ENCODE peak calls at places on chromosomes 6 and 20, in five cellular contexts. One of them, this sample, is unnamed.

GRCh38 chr6:83893024-83893423 is 33.5 kb downstream of the CYB5R4 start:
- DNase-seq in Panc1: no peak
- DNase-seq in SK-N-SH: no peak
- DNase-seq in HepG2: no peak
- DNase-seq in suprapubic skin: no peak
- DNase-seq in this sample: no peak

GRCh38 chr20:57866250-57867106 is 156.7 kb upstream of the PMEPA1 start:
- DNase-seq in Panc1: no peak
- DNase-seq in SK-N-SH: no peak
- DNase-seq in HepG2: no peak
- DNase-seq in suprapubic skin: no peak
- DNase-seq in this sample: no peak

GRCh38 chr6:158518196-158519127 is 41.4 kb upstream of the TMEM181 start:
- DNase-seq in Panc1: peak; percentile 76
- DNase-seq in SK-N-SH: peak; percentile 83
- DNase-seq in HepG2: peak; percentile 55
- DNase-seq in suprapubic skin: no peak
- DNase-seq in this sample: no peak

GRCh38 chr6:110255356-110255755 is 75.1 kb downstream of the CDC40 start:
- DNase-seq in Panc1: no peak
- DNase-seq in SK-N-SH: no peak
- DNase-seq in HepG2: no peak
- DNase-seq in suprapubic skin: no peak
- DNase-seq in this sample: no peak

GRCh38 chr6:166203003-166203640 is 35.5 kb upstream of the TBXT start:
- DNase-seq in Panc1: no peak
- DNase-seq in SK-N-SH: no peak
- DNase-seq in HepG2: no peak
- DNase-seq in suprapubic skin: no peak
- DNase-seq in this sample: no peak

GRCh38 chr6:89734526-89734925 is 85.1 kb downstream of the MDN1 start:
- DNase-seq in Panc1: no peak
- DNase-seq in SK-N-SH: no peak
- DNase-seq in HepG2: no peak
- DNase-seq in suprapubic skin: no peak
- DNase-seq in this sample: no peak

GRCh38 chr6:26659042-26659359 is 545 bp downstream of the ZNF322 start:
- DNase-seq in Panc1: peak; percentile 1
- DNase-seq in SK-N-SH: no peak
- DNase-seq in HepG2: no peak
- DNase-seq in suprapubic skin: no peak
- DNase-seq in this sample: no peak

GRCh38 chr6:136306466-136306865 is 16.8 kb upstream of the BCLAF1 start:
- DNase-seq in Panc1: no peak
- DNase-seq in SK-N-SH: no peak
- DNase-seq in HepG2: no peak
- DNase-seq in suprapubic skin: no peak
- DNase-seq in this sample: no peak

GRCh38 chr6:90411292-90411781 is 114.7 kb upstream of the BACH2 start:
- DNase-seq in Panc1: no peak
- DNase-seq in SK-N-SH: no peak
- DNase-seq in HepG2: no peak
- DNase-seq in suprapubic skin: no peak
- DNase-seq in this sample: no peak

GRCh38 chr20:23672158-23672557 is 16.7 kb downstream of the CST4 start:
- DNase-seq in Panc1: no peak
- DNase-seq in SK-N-SH: no peak
- DNase-seq in HepG2: no peak
- DNase-seq in suprapubic skin: no peak
- DNase-seq in this sample: no peak

GRCh38 chr6:41464481-41464880 is 81.7 kb upstream of the FOXP4 start:
- DNase-seq in Panc1: no peak
- DNase-seq in SK-N-SH: no peak
- DNase-seq in HepG2: no peak
- DNase-seq in suprapubic skin: no peak
- DNase-seq in this sample: no peak

GRCh38 chr6:125974214-125974866 is 12.0 kb upstream of the TRMT11 start:
- DNase-seq in Panc1: no peak
- DNase-seq in SK-N-SH: peak; percentile 34
- DNase-seq in HepG2: peak; percentile 56
- DNase-seq in suprapubic skin: no peak
- DNase-seq in this sample: no peak

GRCh38 chr20:53844259-53844658 is 226.1 kb downstream of the BCAS1 start:
- DNase-seq in Panc1: no peak
- DNase-seq in SK-N-SH: no peak
- DNase-seq in HepG2: no peak
- DNase-seq in suprapubic skin: no peak
- DNase-seq in this sample: no peak

GRCh38 chr6:294656-295565 is 2.6 kb downstream of the DUSP22 start:
- DNase-seq in Panc1: no peak
- DNase-seq in SK-N-SH: no peak
- DNase-seq in HepG2: no peak
- DNase-seq in suprapubic skin: peak; percentile 49
- DNase-seq in this sample: no peak

GRCh38 chr6:39086294-39086693 is 28.7 kb downstream of the SAYSD1 start:
- DNase-seq in Panc1: no peak
- DNase-seq in SK-N-SH: no peak
- DNase-seq in HepG2: no peak
- DNase-seq in suprapubic skin: no peak
- DNase-seq in this sample: no peak

GRCh38 chr6:124203106-124203811 is 399.6 kb downstream of the NKAIN2 start:
- DNase-seq in Panc1: no peak
- DNase-seq in SK-N-SH: no peak
- DNase-seq in HepG2: no peak
- DNase-seq in suprapubic skin: no peak
- DNase-seq in this sample: no peak
- TF ChIP-seq POLR2AphosphoS5 in Panc1: no peak
- TF ChIP-seq POLR2AphosphoS5 in SK-N-SH: no peak
- TF ChIP-seq POLR2AphosphoS5 in HepG2: no peak
- TF ChIP-seq POLR2AphosphoS5 in suprapubic skin: no peak
- TF ChIP-seq POLR2AphosphoS5 in this sample: no peak

GRCh38 chr6:137496392-137496767 is 2.2 kb upstream of the OLIG3 start:
- DNase-seq in Panc1: no peak
- DNase-seq in SK-N-SH: no peak
- DNase-seq in HepG2: no peak
- DNase-seq in suprapubic skin: no peak
- DNase-seq in this sample: no peak

GRCh38 chr6:137495652-137496391 is 1.6 kb upstream of the OLIG3 start:
- DNase-seq in Panc1: no peak
- DNase-seq in SK-N-SH: no peak
- DNase-seq in HepG2: no peak
- DNase-seq in suprapubic skin: no peak
- DNase-seq in this sample: no peak

GRCh38 chr6:137498488-137499219 is 4.5 kb upstream of the OLIG3 start:
- DNase-seq in Panc1: no peak
- DNase-seq in SK-N-SH: no peak
- DNase-seq in HepG2: no peak
- DNase-seq in suprapubic skin: no peak
- DNase-seq in this sample: no peak

GRCh38 chr6:137496909-137497721 is 2.9 kb upstream of the OLIG3 start:
- DNase-seq in Panc1: no peak
- DNase-seq in SK-N-SH: no peak
- DNase-seq in HepG2: no peak
- DNase-seq in suprapubic skin: no peak
- DNase-seq in this sample: no peak

GRCh38 chr6:137497722-137498463 is 3.7 kb upstream of the OLIG3 start:
- DNase-seq in Panc1: no peak
- DNase-seq in SK-N-SH: no peak
- DNase-seq in HepG2: no peak
- DNase-seq in suprapubic skin: no peak
- DNase-seq in this sample: no peak
- H3K4me3 ChIP-seq in Panc1: peak overlapping the region; percentile 28
- H3K4me3 ChIP-seq in SK-N-SH: no peak overlapping the region
- H3K4me3 ChIP-seq in HepG2: peak overlapping the region; percentile 64
- H3K4me3 ChIP-seq in suprapubic skin: peak overlapping the region; percentile 41
- H3K4me3 ChIP-seq in this sample: peak overlapping the region; percentile 76

DNA sequence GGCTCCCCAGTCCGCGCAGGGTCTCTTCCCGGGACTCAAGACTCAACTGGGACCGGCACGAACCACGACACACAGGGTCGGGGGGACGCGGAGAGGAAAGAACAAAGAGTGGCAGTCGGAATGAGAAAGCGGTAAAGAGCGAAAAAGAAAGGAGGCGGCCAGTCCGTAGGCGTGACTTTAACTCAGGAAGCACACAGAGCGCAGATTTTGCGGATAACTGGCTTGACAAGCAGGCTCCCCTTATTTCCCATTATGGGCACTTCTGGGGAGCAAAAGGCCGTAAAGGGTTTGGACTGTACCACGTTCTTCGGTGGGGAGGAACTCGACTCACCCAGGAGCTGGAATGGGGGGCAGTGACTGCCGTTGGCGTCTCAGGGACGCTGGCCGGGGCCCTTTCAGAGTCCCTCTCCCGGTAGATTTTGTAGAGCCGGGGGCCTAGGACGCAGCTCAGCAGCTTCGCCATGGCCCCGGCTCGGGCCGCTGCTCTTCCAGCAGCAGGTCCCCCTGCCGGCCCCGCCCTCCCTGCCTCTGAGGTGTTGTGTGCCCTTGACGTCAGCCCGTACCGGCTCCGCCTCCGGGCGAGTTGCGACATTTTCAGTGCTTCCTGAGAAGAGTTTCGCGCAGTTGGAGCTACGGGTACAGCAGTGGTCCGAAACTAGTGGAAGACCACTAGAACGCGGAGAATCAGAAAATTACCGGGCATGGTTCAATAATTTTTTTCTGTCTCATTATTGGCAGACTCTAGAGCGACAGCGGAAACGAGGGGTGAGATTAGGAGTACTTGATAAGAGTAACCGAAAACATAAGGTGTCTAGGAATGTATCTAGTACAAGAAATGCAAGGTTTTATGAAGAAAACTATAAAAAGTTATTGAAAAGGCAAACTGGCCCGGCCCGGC is at the start of gene ABHD16A:
- DNase-seq in Panc1: peak; percentile 94
- DNase-seq in SK-N-SH: peak; percentile 97
- DNase-seq in HepG2: peak; percentile 98
- DNase-seq in suprapubic skin: peak; percentile 99
- DNase-seq in this sample: peak; percentile 97
- TF ChIP-seq POLR2AphosphoS5 in Panc1: peak; percentile 89
- TF ChIP-seq POLR2AphosphoS5 in SK-N-SH: peak; percentile 83
- TF ChIP-seq POLR2AphosphoS5 in HepG2: peak; percentile 92
- TF ChIP-seq POLR2AphosphoS5 in suprapubic skin: peak; percentile 91
- TF ChIP-seq POLR2AphosphoS5 in this sample: peak; percentile 95

GRCh38 chr20:288956-289692 is 1.4 kb downstream of the C20orf96 start:
- DNase-seq in Panc1: no peak
- DNase-seq in SK-N-SH: no peak
- DNase-seq in HepG2: no peak
- DNase-seq in suprapubic skin: no peak
- DNase-seq in this sample: no peak
- H3K4me3 ChIP-seq in Panc1: peak overlapping the region; percentile 85
- H3K4me3 ChIP-seq in SK-N-SH: peak overlapping the region; percentile 79
- H3K4me3 ChIP-seq in HepG2: peak overlapping the region; percentile 83
- H3K4me3 ChIP-seq in suprapubic skin: no peak overlapping the region
- H3K4me3 ChIP-seq in this sample: peak overlapping the region; percentile 95

This sample was measured in SK-N-MC.